ENCODE peak calls at places on chromosomes 3 and 15, in ten cellular contexts. F is heart right ventricle; N is hepatic stellate cell; S is tibial artery; Z is KBM-7; D is BJ; T is HT-29; G is activated T-helper 1 cell treated with anti-CD3 and anti-CD28 coated beads, Interleukin-12 subunit alpha, Interleukin-12 subunit beta, Interleukin-2, Interleukin-4 antibody, amounts not matched to agents 30 ng/mL and 10 ng/mL and 1 ng/mL, durations not matched to agents 14 hours and 24 hours and 36 hours; O is AG08396; X is cardiac septum. P is an unnamed sample.

GRCh38 chr3:40355410-40355809 is 31.6 kb upstream of the ENTPD3 start:
- DNase-seq in Z (no peak), T (no peak), F (no peak), X (no peak), G (no peak), S (no peak), O (no peak), D (no peak), N (no peak), P (no peak)

GRCh38 chr15:73114064-73114463 is 61.8 kb downstream of the NEO1 start:
- DNase-seq in Z (no peak), G (no peak), S (no peak), O (no peak), T (no peak), D (no peak), X (no peak), F (no peak), N (no peak), P (no peak)

GRCh38 chr3:11591401-11592266 is 52.1 kb downstream of the VGLL4 start:
- DNase-seq in O (peak), Z (no peak), X (no peak), S (peak), N (no peak), G (no peak), D (no peak), T (peak), F (peak), P (no peak)

GRCh38 chr3:27165348-27165747 is 203.8 kb downstream of the NEK10 start:
- DNase-seq in N (no peak), Z (no peak), T (no peak), G (no peak), X (no peak), D (peak), F (no peak), O (peak), S (no peak), P (no peak)

GRCh38 chr3:159208080-159208479 is 406.2 kb downstream of the MFSD1 start:
- DNase-seq in Z (no peak), D (no peak), F (no peak), N (no peak), O (peak), T (no peak), X (no peak), S (no peak), G (no peak), P (no peak)

GRCh38 chr3:50502225-50502583 is 1.2 kb downstream of the CACNA2D2 start:
- DNase-seq in D (no peak), X (no peak), T (no peak), F (no peak), G (no peak), N (peak), S (no peak), O (no peak), Z (no peak), P (no peak)

GRCh38 chr3:183085634-183086390 is 13.5 kb downstream of the MCCC1 start:
- DNase-seq in D (no peak), N (no peak), G (no peak), Z (peak), T (no peak), F (no peak), O (peak), X (no peak), S (no peak), P (no peak)

GRCh38 chr15:80929225-80929624 is 60.4 kb downstream of the MESD start:
- DNase-seq in T (no peak), N (peak), D (peak), F (no peak), O (peak), S (no peak), X (no peak), G (no peak), Z (no peak), P (no peak)

GRCh38 chr15:40754883-40755815 is at the start of gene RMDN3:
- DNase-seq in S (peak), O (peak), G (peak), D (peak), Z (peak), X (peak), T (peak), N (peak), F (peak), P (peak)

GRCh38 chr3:155805204-155805801 is 775 bp downstream of the C3orf33 start:
- DNase-seq in X (peak), N (no peak), O (no peak), G (no peak), T (peak), S (no peak), F (no peak), D (no peak), Z (peak), P (peak)

GRCh38 chr15:81303241-81304225 is 20.4 kb downstream of the STARD5 start:
- DNase-seq in F (no peak), T (no peak), D (no peak), O (no peak), X (no peak), G (no peak), N (no peak), S (no peak), Z (peak), P (no peak)

GRCh38 chr15:69976366-69976994 is 121.2 kb downstream of the TLE3 start:
- DNase-seq in T (peak), Z (peak), N (no peak), F (peak), D (no peak), X (peak), O (peak), S (no peak), G (peak), P (peak)

GRCh38 chr15:68206711-68207151 is 1.6 kb upstream of the CALML4 start:
- DNase-seq in G (no peak), D (no peak), S (no peak), O (no peak), X (no peak), Z (no peak), F (no peak), T (no peak), N (no peak), P (no peak)

GRCh38 chr3:139718415-139718814 is 40.6 kb upstream of the NMNAT3 start:
- DNase-seq in O (peak), G (no peak), X (no peak), S (no peak), Z (no peak), T (peak), F (peak), D (no peak), N (peak), P (no peak)